ENCODE peak calls at places on chromosome 4, in six cellular contexts. A, J, V, O, I and Y are unnamed samples.

GRCh38 chr4:150962245-150962644 is 52.8 kb downstream of the LRBA start:
- DNase-seq in A (no peak), J (no peak), V (no peak), O (no peak), I (no peak), Y (no peak)

GRCh38 chr4:139585468-139585867 is 29.4 kb upstream of the SETD7 start:
- DNase-seq in A (no peak), J (no peak), V (no peak), O (no peak), I (no peak), Y (no peak)

GRCh38 chr4:53591372-53591892 is at the start of gene LNX1:
- DNase-seq in A (peak; percentile 79), J (no peak), V (no peak), O (peak; percentile 70), I (no peak), Y (peak; percentile 99)

GRCh38 chr4:44638091-44638490 is 13.3 kb downstream of the YIPF7 start:
- DNase-seq in A (no peak), J (no peak), V (no peak), O (no peak), I (no peak), Y (no peak)

GRCh38 chr4:155529197-155529596 is 137.5 kb upstream of the GUCY1A1 start:
- DNase-seq in A (no peak), J (no peak), V (peak; percentile 23), O (no peak), I (no peak), Y (peak; percentile 46)

GRCh38 chr4:71167083-71167482 is 171.7 kb upstream of the SLC4A4 start:
- DNase-seq in A (no peak), J (no peak), V (no peak), O (no peak), I (no peak), Y (no peak)

GRCh38 chr4:8391972-8392371 is 48.6 kb downstream of the ACOX3 start:
- DNase-seq in A (no peak), J (no peak), V (no peak), O (no peak), I (peak; percentile 60), Y (no peak)

GRCh38 chr4:186688150-186688943 is 35.3 kb downstream of the FAT1 start:
- DNase-seq in A (no peak), J (peak; percentile 53), V (no peak), O (peak; percentile 90), I (no peak), Y (peak; percentile 19)

GRCh38 chr4:64617813-64618212 is 208.6 kb upstream of the TECRL start:
- DNase-seq in A (no peak), J (no peak), V (no peak), O (no peak), I (no peak), Y (peak; percentile 47)

GRCh38 chr4:1368421-1369090 is 21.5 kb downstream of the UVSSA start:
- DNase-seq in A (no peak), J (no peak), V (peak; percentile 32), O (no peak), I (no peak), Y (no peak)

GRCh38 chr4:170110290-170110672 is 20.5 kb upstream of the AADAT start:
- DNase-seq in A (no peak), J (no peak), V (no peak), O (no peak), I (no peak), Y (no peak)

GRCh38 chr4:15234101-15234500 is 193.7 kb upstream of the C1QTNF7 start:
- DNase-seq in A (no peak), J (no peak), V (no peak), O (no peak), I (no peak), Y (no peak)

GRCh38 chr4:138870739-138871633 is 144.6 kb upstream of the NOCT start:
- DNase-seq in A (peak; percentile 65), J (peak; percentile 55), V (peak; percentile 70), O (peak; percentile 41), I (peak; percentile 7), Y (no peak)

GRCh38 chr4:185737489-185738037 is 74.4 kb downstream of the SORBS2 start:
- DNase-seq in A (no peak), J (no peak), V (no peak), O (no peak), I (no peak), Y (no peak)

GRCh38 chr4:38125816-38126215 is 165.6 kb downstream of the PTTG2 start:
- DNase-seq in A (no peak), J (no peak), V (no peak), O (no peak), I (no peak), Y (no peak)

GRCh38 chr4:73607375-73608026 is 12.7 kb downstream of the RASSF6 start:
- DNase-seq in A (no peak), J (no peak), V (no peak), O (no peak), I (no peak), Y (no peak)

GRCh38 chr4:139232751-139233150 is 47.3 kb downstream of the MGARP start:
- DNase-seq in A (no peak), J (no peak), V (no peak), O (no peak), I (no peak), Y (no peak)

GRCh38 chr4:54063737-54064316 is 578 bp downstream of the CHIC2 start:
- DNase-seq in A (no peak), J (peak; percentile 24), V (peak; percentile 47), O (no peak), I (no peak), Y (peak; percentile 4)

GRCh38 chr4:184392748-184393334 is 81.5 kb downstream of the IRF2 start:
- DNase-seq in A (no peak), J (no peak), V (no peak), O (no peak), I (no peak), Y (no peak)

GRCh38 chr4:38752393-38752961 is 30.3 kb downstream of the TLR10 start:
- DNase-seq in A (no peak), J (no peak), V (no peak), O (no peak), I (peak; percentile 62), Y (no peak)

GRCh38 chr4:124478518-124478917 is 234.0 kb downstream of the ANKRD50 start:
- DNase-seq in A (no peak), J (no peak), V (peak; percentile 44), O (no peak), I (no peak), Y (no peak)

GRCh38 chr4:67035501-67035900 is 509.8 kb downstream of the CENPC start:
- DNase-seq in A (no peak), J (peak; percentile 20), V (no peak), O (no peak), I (no peak), Y (peak; percentile 28)

GRCh38 chr4:168589154-168589553 is 92.3 kb downstream of the PALLD start:
- DNase-seq in A (peak; percentile 94), J (no peak), V (no peak), O (no peak), I (no peak), Y (no peak)

GRCh38 chr4:138645289-138645688 is 370.3 kb upstream of the NOCT start:
- DNase-seq in A (no peak), J (no peak), V (no peak), O (no peak), I (no peak), Y (no peak)

GRCh38 chr4:72701987-72702819 is 133.2 kb upstream of the ADAMTS3 start:
- DNase-seq in A (peak; percentile 19), J (peak; percentile 42), V (peak; percentile 34), O (no peak), I (no peak), Y (peak; percentile 67)

GRCh38 chr4:76758290-76758882 is 139.6 kb downstream of the SOWAHB start:
- DNase-seq in A (peak; percentile 42), J (peak; percentile 28), V (peak; percentile 71), O (no peak), I (no peak), Y (no peak)

GRCh38 chr4:8050555-8051206 is 107.9 kb downstream of the ABLIM2 start:
- DNase-seq in A (no peak), J (peak; percentile 92), V (peak; percentile 88), O (peak; percentile 65), I (no peak), Y (no peak)

GRCh38 chr4:103008875-103009729 is 10.4 kb downstream of the SLC9B1 start:
- DNase-seq in A (peak; percentile 68), J (peak; percentile 72), V (peak; percentile 54), O (no peak), I (peak; percentile 46), Y (peak; percentile 82)

GRCh38 chr4:58411904-58412303 is 1301.7 kb upstream of the IGFBP7 start:
- DNase-seq in A (no peak), J (no peak), V (no peak), O (no peak), I (no peak), Y (no peak)
- TF ChIP-seq JUND in A (no peak), J (no peak), V (no peak), O (no peak), I (no peak), Y (no peak)

GRCh38 chr4:147311956-147312355 is 168.9 kb upstream of the EDNRA start:
- DNase-seq in A (no peak), J (no peak), V (no peak), O (no peak), I (no peak), Y (no peak)

GRCh38 chr4:147313114-147313513 is 167.8 kb upstream of the EDNRA start:
- DNase-seq in A (no peak), J (no peak), V (no peak), O (no peak), I (no peak), Y (no peak)

GRCh38 chr4:147310312-147310711 is 170.6 kb upstream of the EDNRA start:
- DNase-seq in A (no peak), J (no peak), V (no peak), O (no peak), I (no peak), Y (no peak)

GRCh38 chr4:147309434-147309833 is 171.5 kb upstream of the EDNRA start:
- DNase-seq in A (no peak), J (no peak), V (no peak), O (no peak), I (no peak), Y (no peak)

DNA sequence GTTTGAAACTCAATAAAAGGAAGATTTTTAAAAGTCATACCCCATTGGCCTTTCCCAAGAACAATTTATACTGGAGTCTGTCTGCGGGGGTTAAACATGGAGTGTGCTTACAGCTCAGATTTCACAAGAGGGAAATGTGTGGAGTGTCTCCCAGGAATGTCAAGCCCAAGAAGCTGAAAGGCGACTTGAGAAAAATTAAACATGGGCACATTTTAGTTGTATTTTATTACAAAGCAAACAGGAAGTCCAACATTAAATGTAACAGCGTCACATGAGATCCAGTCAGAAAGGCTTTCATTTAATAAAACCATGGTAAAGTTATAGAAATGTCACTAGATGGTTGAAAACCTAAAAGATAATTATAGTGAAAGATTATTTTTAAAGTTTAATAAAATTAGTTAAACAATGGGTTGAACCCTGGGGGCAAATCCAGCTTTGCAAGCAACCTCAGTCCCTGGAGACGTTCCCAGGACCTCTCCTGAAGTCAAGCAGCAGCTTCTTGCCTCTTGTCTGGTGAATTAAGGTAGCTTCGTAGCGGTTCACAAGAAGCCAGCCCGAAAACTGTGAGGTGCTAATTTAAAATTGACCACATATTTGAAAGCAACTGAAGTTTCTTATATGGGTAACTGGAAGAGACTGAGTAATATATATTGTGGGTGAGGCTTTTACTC is 168.4 kb upstream of the EDNRA start:
- DNase-seq in A (no peak), J (no peak), V (no peak), O (no peak), I (no peak), Y (no peak)
- TF ChIP-seq JUND in A (no peak), J (no peak), V (no peak), O (no peak), I (no peak), Y (no peak)

GRCh38 chr4:94936854-94937253 is 179.1 kb downstream of the BMPR1B start:
- DNase-seq in A (no peak), J (no peak), V (no peak), O (no peak), I (no peak), Y (no peak)
- TF ChIP-seq JUND in A (no peak), J (no peak), V (no peak), O (no peak), I (no peak), Y (no peak)

GRCh38 chr4:189940178-189941004 is at the start of gene FRG1:
- DNase-seq in A (peak; percentile 87), J (peak; percentile 88), V (peak; percentile 96), O (peak; percentile 76), I (peak; percentile 64), Y (peak; percentile 46)
- TF ChIP-seq JUND in A (peak; percentile 13), J (no peak), V (no peak), O (peak; percentile 31), I (peak; percentile 34), Y (no peak)